ENCODE peak calls at places on chromosomes 5 and 9, in four cellular contexts. Z is lower lobe of right lung, P is fibroblast of lung, G is upper lobe of right lung. U is an unnamed sample.

GRCh38 chr9:70588381-70588780 is 173.9 kb upstream of the KLF9 start:
- DNase-seq in Z (no peak), P (peak; percentile 87), G (no peak), U (no peak)

GRCh38 chr9:74951725-74952151 is 974 bp downstream of the C9orf40 start:
- DNase-seq in Z (peak; percentile 74), P (peak; percentile 33), G (peak; percentile 77), U (no peak)

GRCh38 chr9:126531035-126531571 is 82.6 kb upstream of the LMX1B start:
- DNase-seq in Z (peak; percentile 20), P (no peak), G (no peak), U (no peak)

GRCh38 chr5:136058031-136058971 is 29.5 kb downstream of the TGFBI start:
- DNase-seq in Z (no peak), P (peak; percentile 99), G (no peak), U (peak; percentile 37)

GRCh38 chr5:10479226-10479721 is 37.6 kb downstream of the ROPN1L start:
- DNase-seq in Z (peak; percentile 59), P (peak; percentile 88), G (no peak), U (no peak)

GRCh38 chr9:20994486-20994885 is 37.0 kb downstream of the HACD4 start:
- DNase-seq in Z (no peak), P (no peak), G (no peak), U (no peak)

GRCh38 chr9:110141118-110141797 is 66.7 kb downstream of the C9orf152 start:
- DNase-seq in Z (no peak), P (peak; percentile 99), G (no peak), U (no peak)

GRCh38 chr5:6408627-6409446 is 30.5 kb upstream of the MED10 start:
- DNase-seq in Z (no peak), P (no peak), G (no peak), U (no peak)

GRCh38 chr5:149177911-149178565 is 36.7 kb downstream of the ABLIM3 start:
- DNase-seq in Z (no peak), P (peak; percentile 44), G (no peak), U (no peak)

GRCh38 chr5:74903165-74903787 is 37.1 kb upstream of the FAM169A start:
- DNase-seq in Z (peak; percentile 66), P (no peak), G (peak; percentile 77), U (peak; percentile 70)
- TF ChIP-seq CTCF in Z (peak; percentile 45), P (peak; percentile 29), G (peak; percentile 49), U (peak; percentile 94)

GRCh38 chr5:16721151-16722102 is 104.6 kb upstream of the RETREG1 start:
- DNase-seq in Z (no peak), P (no peak), G (no peak), U (no peak)
- H3K4me3 ChIP-seq in Z (no peak overlapping the region), P (no peak overlapping the region), G (no peak overlapping the region), U (no peak overlapping the region)

DNA sequence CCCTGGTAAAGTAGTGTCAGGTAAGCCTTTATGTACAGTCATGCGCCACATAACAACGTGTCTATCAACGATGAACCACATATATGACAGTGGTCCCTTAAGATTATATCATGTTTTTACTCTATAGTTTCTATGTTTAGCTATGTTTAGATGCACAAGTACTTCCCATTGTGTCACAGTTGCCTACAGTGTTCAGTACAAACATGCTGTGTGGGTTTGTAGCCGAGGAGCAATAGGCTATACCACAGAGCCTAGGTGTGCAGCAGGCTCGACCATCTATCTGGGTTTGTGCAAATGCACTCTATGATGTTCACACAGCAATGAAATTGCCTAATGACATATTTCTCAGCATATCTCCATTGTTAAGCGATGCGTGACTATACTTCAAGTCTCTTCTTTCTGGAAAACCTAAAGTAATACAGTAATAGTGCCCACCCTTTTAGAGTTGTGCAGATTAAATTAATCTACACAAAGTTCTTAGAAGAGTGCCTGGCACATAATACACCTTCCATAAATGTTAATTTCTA is 295.9 kb downstream of the ARHGAP26 start:
- DNase-seq in Z (no peak), P (no peak), G (no peak), U (no peak)
- TF ChIP-seq CTCF in Z (no peak), P (no peak), G (no peak), U (no peak)

GRCh38 chr5:75668988-75669760 is 48.1 kb downstream of the POC5 start:
- DNase-seq in Z (no peak), P (peak; percentile 27), G (no peak), U (no peak)
- H3K4me3 ChIP-seq in Z (peak overlapping the region; percentile 4), P (no peak overlapping the region), G (peak overlapping the region; percentile 18), U (no peak overlapping the region)

DNA sequence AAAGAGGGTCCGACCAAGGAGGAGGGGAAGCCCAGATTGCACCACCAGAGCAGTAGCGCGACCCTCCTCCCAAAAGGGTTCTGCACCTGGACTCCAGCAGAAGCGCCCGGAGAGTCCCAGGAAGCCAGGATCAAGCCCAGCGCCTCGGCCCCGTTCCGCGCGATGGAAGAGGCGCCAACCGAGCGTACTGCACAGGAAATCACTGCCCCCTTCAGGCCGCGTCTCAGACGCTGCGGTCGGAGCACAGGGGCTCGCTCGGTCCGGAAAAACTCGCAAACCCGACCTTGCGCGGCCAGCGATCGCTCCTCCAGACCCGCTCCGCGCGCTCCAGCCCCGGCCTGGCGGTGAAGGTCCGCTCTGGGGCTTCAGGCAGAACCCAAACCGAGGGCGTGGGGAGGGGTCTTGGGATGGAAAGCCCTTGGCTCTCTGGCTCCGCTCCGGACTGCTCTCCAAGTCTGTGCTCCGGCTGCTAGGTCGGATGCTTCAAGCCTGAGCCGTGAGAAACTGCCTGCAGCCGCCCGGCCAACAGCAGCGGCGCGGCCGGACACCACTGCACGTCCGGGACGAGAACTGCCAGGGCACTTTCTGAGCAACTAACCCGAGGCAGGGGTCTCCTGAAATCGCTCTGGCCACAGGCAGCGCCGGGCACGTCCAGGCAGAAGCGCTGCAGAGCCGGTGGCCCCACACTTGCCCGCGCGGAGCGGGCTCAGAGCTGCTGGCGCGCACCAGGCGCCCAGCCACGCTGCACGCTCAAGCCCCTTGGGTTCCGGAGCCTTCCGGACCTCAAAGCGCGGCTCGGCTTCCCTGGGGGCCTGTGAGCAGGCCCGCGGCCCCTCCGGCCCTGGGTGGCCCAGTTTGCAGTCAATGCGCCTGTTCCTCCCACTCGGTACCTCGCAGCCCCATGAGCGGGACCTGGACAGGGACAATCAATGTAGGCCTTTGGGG is 1.3 kb downstream of the GABBR2 start:
- DNase-seq in Z (peak; percentile 54), P (peak; percentile 83), G (peak; percentile 70), U (peak; percentile 31)
- TF ChIP-seq CTCF in Z (peak; percentile 40), P (peak; percentile 72), G (peak; percentile 30), U (peak; percentile 79)

GRCh38 chr5:93165559-93165958 is 415.5 kb downstream of the NR2F1-AS1 start:
- DNase-seq in Z (no peak), P (no peak), G (no peak), U (no peak)
- H3K4me3 ChIP-seq in Z (no peak overlapping the region), P (no peak overlapping the region), G (no peak overlapping the region), U (no peak overlapping the region)

DNA sequence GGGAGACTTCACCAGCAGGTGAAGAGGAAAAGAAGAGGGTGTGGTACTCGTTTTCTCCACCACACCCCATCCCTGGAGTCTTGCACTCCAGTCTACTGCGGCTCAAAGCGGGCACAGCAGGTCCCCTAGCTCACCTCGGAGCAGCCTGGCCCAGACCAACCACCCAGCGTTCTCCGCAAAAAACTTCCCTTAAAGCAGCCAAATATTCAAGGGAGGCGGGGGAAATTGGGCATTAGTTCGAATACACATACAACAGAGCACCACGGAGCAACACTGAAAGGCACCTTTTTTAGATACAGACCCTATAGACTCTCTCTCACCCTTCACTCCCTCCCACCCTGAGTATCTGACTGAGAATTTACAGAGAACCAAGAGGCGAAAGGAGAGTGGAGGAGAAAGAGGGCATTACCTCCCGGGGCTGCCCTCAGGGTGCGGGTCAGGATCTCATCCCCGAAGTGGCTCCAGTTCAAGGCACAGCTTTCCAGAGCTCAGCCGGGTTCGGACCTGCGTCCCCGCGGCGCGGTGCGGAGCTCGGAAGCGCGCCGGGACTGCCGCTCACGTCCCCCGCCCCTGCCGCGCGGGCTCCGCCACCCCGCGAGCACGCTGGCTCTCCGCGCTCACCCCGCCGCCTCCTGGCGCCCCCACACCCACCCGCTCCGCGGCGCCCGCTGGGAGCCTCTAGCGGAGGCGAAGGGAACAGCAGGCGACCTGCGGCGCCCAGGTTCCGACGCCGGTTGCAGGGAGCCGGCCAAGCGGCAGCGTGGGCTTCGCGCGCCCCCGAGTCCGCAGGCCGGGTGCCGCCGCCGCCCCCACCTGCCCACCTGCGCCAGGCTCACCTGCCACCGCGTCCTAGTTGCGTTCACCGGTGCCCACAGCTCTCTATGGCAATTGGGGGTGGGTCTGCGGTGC is 1638.7 kb upstream of the C9orf72 start:
- DNase-seq in Z (peak; percentile 50), P (peak; percentile 6), G (peak; percentile 74), U (no peak)
- TF ChIP-seq CTCF in Z (peak; percentile 62), P (peak; percentile 49), G (peak; percentile 55), U (peak; percentile 33)

GRCh38 chr9:69570091-69570451 is 102.1 kb downstream of the APBA1 start:
- DNase-seq in Z (no peak), P (no peak), G (no peak), U (no peak)
- H3K4me3 ChIP-seq in Z (no peak overlapping the region), P (no peak overlapping the region), G (no peak overlapping the region), U (no peak overlapping the region)

GRCh38 chr9:115194216-115194615 is 76.3 kb upstream of the TNC start:
- DNase-seq in Z (no peak), P (peak; percentile 32), G (no peak), U (no peak)

GRCh38 chr9:115191667-115192066 is 73.7 kb upstream of the TNC start:
- DNase-seq in Z (no peak), P (no peak), G (no peak), U (no peak)

GRCh38 chr9:115192835-115193234 is 74.9 kb upstream of the TNC start:
- DNase-seq in Z (no peak), P (no peak), G (no peak), U (no peak)

GRCh38 chr9:115192280-115192679 is 74.3 kb upstream of the TNC start:
- DNase-seq in Z (no peak), P (no peak), G (no peak), U (no peak)

GRCh38 chr9:115193777-115194176 is 75.8 kb upstream of the TNC start:
- DNase-seq in Z (no peak), P (no peak), G (no peak), U (no peak)
- TF ChIP-seq CTCF in Z (no peak), P (no peak), G (no peak), U (no peak)

U was measured in LNCaP clone FGC.